ENCODE peak calls at places on chromosomes 7 and 10, in six cellular contexts. A is suprapubic skin; X is heart right ventricle; J is CD8-positive, alpha-beta T cell; I is naive thymus-derived CD4-positive, alpha-beta T cell; H is PC-3. Q is an unnamed sample.

GRCh38 chr7:44286182-44286617 is 39.2 kb downstream of the CAMK2B start:
- DNase-seq in A (peak; percentile 69), X (no peak), J (no peak), I (no peak), H (no peak), Q (peak; percentile 62)

GRCh38 chr7:41590951-41591350 is 111.9 kb downstream of the INHBA start:
- DNase-seq in A (no peak), X (no peak), J (no peak), I (no peak), H (no peak), Q (no peak)

GRCh38 chr7:82335927-82336326 is 107.7 kb downstream of the CACNA2D1 start:
- DNase-seq in A (no peak), X (no peak), J (no peak), I (no peak), H (no peak), Q (no peak)

GRCh38 chr10:58362026-58362799 is 23.0 kb upstream of the TFAM start:
- DNase-seq in A (no peak), X (no peak), J (no peak), I (no peak), H (peak; percentile 65), Q (no peak)

GRCh38 chr7:86643478-86644281 is at the start of gene GRM3:
- DNase-seq in A (no peak), X (no peak), J (no peak), I (no peak), H (no peak), Q (no peak)

GRCh38 chr7:2514473-2515423 is 4.8 kb upstream of the LFNG start:
- DNase-seq in A (no peak), X (no peak), J (no peak), I (no peak), H (no peak), Q (no peak)

GRCh38 chr10:102712089-102712488 is 2.1 kb downstream of the ARL3 start:
- DNase-seq in A (no peak), X (no peak), J (no peak), I (no peak), H (no peak), Q (no peak)

GRCh38 chr7:149823631-149824199 is 14.5 kb upstream of the ZNF862 start:
- DNase-seq in A (no peak), X (no peak), J (no peak), I (no peak), H (no peak), Q (no peak)

GRCh38 chr7:66556549-66557213 is 72.0 kb upstream of the KCTD7 start:
- DNase-seq in A (no peak), X (no peak), J (no peak), I (no peak), H (no peak), Q (no peak)

GRCh38 chr10:66176772-66177171 is 749.1 kb upstream of the LRRTM3 start:
- DNase-seq in A (no peak), X (no peak), J (no peak), I (no peak), H (no peak), Q (no peak)

GRCh38 chr7:100888988-100889760 is at the start of gene UFSP1:
- DNase-seq in A (no peak), X (no peak), J (no peak), I (no peak), H (no peak), Q (no peak)

GRCh38 chr7:41579961-41580935 is 122.6 kb downstream of the INHBA start:
- DNase-seq in A (no peak), X (no peak), J (no peak), I (no peak), H (peak; percentile 90), Q (no peak)

GRCh38 chr7:80440908-80441307 is 71.0 kb downstream of the GNAT3 start:
- DNase-seq in A (no peak), X (no peak), J (no peak), I (no peak), H (peak; percentile 7), Q (no peak)

GRCh38 chr7:2698581-2699288 is 10.7 kb downstream of the AMZ1 start:
- DNase-seq in A (no peak), X (no peak), J (peak; percentile 34), I (peak; percentile 59), H (peak; percentile 17), Q (peak; percentile 82)

GRCh38 chr7:13878154-13878553 is 111.3 kb downstream of the ETV1 start:
- DNase-seq in A (no peak), X (no peak), J (no peak), I (no peak), H (peak; percentile 66), Q (no peak)

GRCh38 chr7:13879994-13880686 is 109.3 kb downstream of the ETV1 start:
- DNase-seq in A (no peak), X (no peak), J (no peak), I (no peak), H (peak; percentile 85), Q (no peak)

GRCh38 chr7:13879143-13879542 is 110.3 kb downstream of the ETV1 start:
- DNase-seq in A (no peak), X (no peak), J (no peak), I (no peak), H (no peak), Q (no peak)

GRCh38 chr7:13880789-13881188 is 108.7 kb downstream of the ETV1 start:
- DNase-seq in A (no peak), X (no peak), J (no peak), I (no peak), H (peak; percentile 85), Q (no peak)

DNA sequence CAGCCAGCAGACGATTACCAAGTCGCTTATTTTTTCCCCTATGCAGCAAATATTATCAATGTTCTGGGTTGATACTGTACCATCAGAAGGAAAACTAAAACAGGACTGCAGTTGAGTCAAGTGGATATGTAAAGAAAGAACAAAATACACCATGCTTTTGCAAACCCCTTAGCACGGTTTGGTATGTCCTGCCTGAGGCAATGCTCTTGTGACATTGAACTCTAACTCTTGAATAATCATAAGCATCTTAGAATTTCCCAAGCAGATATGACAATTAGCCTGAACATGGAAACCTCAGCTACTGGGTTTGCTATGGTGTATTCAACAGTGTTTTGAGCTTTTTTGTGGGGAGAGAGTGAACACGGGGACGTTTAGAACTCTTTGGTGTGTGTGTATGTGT is 107.4 kb downstream of the ETV1 start:
- DNase-seq in A (no peak), X (no peak), J (no peak), I (no peak), H (no peak), Q (no peak)
- H3K9me3 ChIP-seq in A (no peaks in the 10 kb centered on the region), X (no peaks in the 10 kb centered on the region), J (no peaks in the 10 kb centered on the region), I (no peaks in the 10 kb centered on the region), H (no peaks in the 10 kb centered on the region), Q (no peaks in the 10 kb centered on the region)

GRCh38 chr7:46567858-46568257 is 646.8 kb upstream of the IGFBP3 start:
- DNase-seq in A (no peak), X (no peak), J (no peak), I (no peak), H (no peak), Q (no peak)
- H3K27ac ChIP-seq in A (no peak overlapping the region), X (no peak overlapping the region), J (no peak overlapping the region), I (no peak overlapping the region), H (peak overlapping the region; percentile 88), Q (no peak overlapping the region)

DNA sequence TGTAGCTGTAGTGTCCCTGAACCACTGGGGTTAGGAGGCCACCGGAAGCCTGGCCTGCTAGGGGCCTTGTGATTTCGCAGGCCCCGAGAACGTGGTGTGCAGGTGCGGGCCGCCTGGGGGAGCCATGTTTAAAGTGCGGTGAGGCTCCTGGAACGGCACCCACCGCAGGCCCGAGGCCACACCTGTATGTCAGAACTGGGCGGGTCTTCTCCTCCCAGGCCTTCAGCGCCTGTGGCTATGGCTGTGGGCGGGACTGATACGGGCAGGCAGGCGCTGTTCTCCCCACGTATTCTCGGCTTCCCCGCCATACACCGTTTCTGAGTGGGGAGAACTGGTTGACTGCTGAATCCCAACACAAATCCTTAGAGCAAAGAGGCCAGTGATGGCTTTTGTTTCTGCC is 74.8 kb downstream of the DNAJB6 start:
- DNase-seq in A (no peak), X (no peak), J (peak; percentile 33), I (no peak), H (peak; percentile 81), Q (peak; percentile 63)
- H3K36me3 ChIP-seq in A (peaks cover 68% of the 10 kb centered on the region), X (peaks cover 6% of the 10 kb centered on the region), J (peaks cover 3% of the 10 kb centered on the region), I (peaks cover 6% of the 10 kb centered on the region), H (peaks cover 19% of the 10 kb centered on the region), Q (peaks cover 100% of the 10 kb centered on the region)

GRCh38 chr7:157975401-157976372 is 611.9 kb downstream of the PTPRN2 start:
- DNase-seq in A (no peak), X (no peak), J (no peak), I (no peak), H (no peak), Q (peak; percentile 56)
- H3K9me3 ChIP-seq in A (peaks cover 15% of the 10 kb centered on the region), X (peaks cover 29% of the 10 kb centered on the region), J (no peaks in the 10 kb centered on the region), I (peaks cover 27% of the 10 kb centered on the region), H (no peaks in the 10 kb centered on the region), Q (peaks cover 53% of the 10 kb centered on the region)

GRCh38 chr10:121110369-121110768 is 259.2 kb downstream of the WDR11 start:
- DNase-seq in A (no peak), X (no peak), J (no peak), I (no peak), H (no peak), Q (no peak)

GRCh38 chr10:121115154-121115553 is 264.0 kb downstream of the WDR11 start:
- DNase-seq in A (no peak), X (no peak), J (no peak), I (no peak), H (no peak), Q (no peak)

GRCh38 chr10:121113906-121114305 is 262.7 kb downstream of the WDR11 start:
- DNase-seq in A (no peak), X (no peak), J (no peak), I (no peak), H (no peak), Q (no peak)

GRCh38 chr10:121113385-121113696 is 262.2 kb downstream of the WDR11 start:
- DNase-seq in A (no peak), X (no peak), J (no peak), I (no peak), H (peak; percentile 39), Q (no peak)

DNA sequence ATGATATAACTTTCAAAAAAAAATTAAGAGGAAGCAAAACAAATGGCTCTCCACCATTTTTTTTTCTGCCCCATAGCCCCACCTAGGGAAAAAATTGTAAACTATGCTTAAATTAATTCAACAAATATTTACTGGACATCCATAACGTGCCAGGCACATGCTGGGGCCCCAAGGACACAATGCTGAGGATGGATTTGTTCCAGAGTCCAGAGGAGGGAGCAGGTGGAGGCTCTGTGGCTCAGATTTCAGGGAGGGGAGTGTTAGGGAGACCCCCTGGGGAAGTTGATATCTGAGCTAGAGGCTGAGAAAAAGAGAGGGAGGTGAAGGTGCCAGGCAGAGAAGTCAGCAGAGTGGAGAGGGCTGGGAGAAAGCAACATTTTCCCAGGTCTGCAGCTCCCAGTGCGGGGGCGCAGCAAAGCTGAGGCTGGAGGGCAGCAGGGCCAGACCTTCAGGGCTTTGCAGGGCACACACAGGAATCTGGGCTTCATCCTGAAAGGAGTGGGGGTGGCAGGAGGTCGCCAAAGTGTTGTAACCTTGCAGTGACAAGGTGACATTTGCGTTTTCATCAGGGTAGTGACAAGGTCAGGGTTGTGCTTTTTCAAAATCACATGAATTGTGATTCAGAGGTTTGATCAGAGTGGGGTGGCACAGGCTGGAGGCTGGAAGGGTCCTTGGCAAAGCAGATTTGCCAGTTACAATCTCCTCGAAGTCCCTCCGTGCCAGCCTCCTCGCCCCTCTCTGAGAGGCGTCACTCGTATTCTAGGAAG is 261.6 kb downstream of the WDR11 start:
- DNase-seq in A (no peak), X (no peak), J (no peak), I (no peak), H (no peak), Q (no peak)
- H3K27ac ChIP-seq in A (no peak overlapping the region), X (no peak overlapping the region), J (no peak overlapping the region), I (no peak overlapping the region), H (no peak overlapping the region), Q (no peak overlapping the region)

GRCh38 chr7:26197153-26198115 is 3.1 kb downstream of the HNRNPA2B1 start:
- DNase-seq in A (no peak), X (no peak), J (no peak), I (no peak), H (no peak), Q (no peak)
- H3K36me3 ChIP-seq in A (peaks cover 52% of the 10 kb centered on the region), X (peaks cover 39% of the 10 kb centered on the region), J (peaks cover 45% of the 10 kb centered on the region), I (peaks cover 43% of the 10 kb centered on the region), H (peaks cover 70% of the 10 kb centered on the region), Q (peaks cover 47% of the 10 kb centered on the region)

Q was measured in spleen.